ENCODE peak calls at places on chromosome 5, in six cellular contexts. One of them, this sample, is unnamed.
A peak's percentile ranks its signal among the peaks of the same experiment; 100 is the strongest.

GRCh38 chr5:32390819-32391591 is 53.5 kb downstream of the ZFR start:
- DNase-seq in cardiac muscle cell: peak; percentile 95
- DNase-seq in tibial nerve: no peak
- DNase-seq in lower lobe of right lung: no peak
- DNase-seq in endothelial cell of umbilical vein: no peak
- DNase-seq in CD8-positive, alpha-beta T cell: no peak
- DNase-seq in this sample: no peak

GRCh38 chr5:80034962-80035821 is at the start of gene THBS4:
- DNase-seq in cardiac muscle cell: no peak
- DNase-seq in tibial nerve: no peak
- DNase-seq in lower lobe of right lung: no peak
- DNase-seq in endothelial cell of umbilical vein: no peak
- DNase-seq in CD8-positive, alpha-beta T cell: no peak
- DNase-seq in this sample: no peak

GRCh38 chr5:38926121-38926520 is 80.3 kb downstream of the OSMR start:
- DNase-seq in cardiac muscle cell: no peak
- DNase-seq in tibial nerve: no peak
- DNase-seq in lower lobe of right lung: no peak
- DNase-seq in endothelial cell of umbilical vein: peak; percentile 19
- DNase-seq in CD8-positive, alpha-beta T cell: no peak
- DNase-seq in this sample: no peak

GRCh38 chr5:159324986-159325385 is 5.3 kb downstream of the IL12B start:
- DNase-seq in cardiac muscle cell: no peak
- DNase-seq in tibial nerve: no peak
- DNase-seq in lower lobe of right lung: no peak
- DNase-seq in endothelial cell of umbilical vein: no peak
- DNase-seq in CD8-positive, alpha-beta T cell: no peak
- DNase-seq in this sample: no peak

GRCh38 chr5:73797142-73797530 is 171.1 kb downstream of the ARHGEF28 start:
- DNase-seq in cardiac muscle cell: peak; percentile 40
- DNase-seq in tibial nerve: no peak
- DNase-seq in lower lobe of right lung: no peak
- DNase-seq in endothelial cell of umbilical vein: no peak
- DNase-seq in CD8-positive, alpha-beta T cell: no peak
- DNase-seq in this sample: no peak

GRCh38 chr5:17024686-17025180 is 88.6 kb upstream of the MYO10 start:
- DNase-seq in cardiac muscle cell: peak; percentile 29
- DNase-seq in tibial nerve: no peak
- DNase-seq in lower lobe of right lung: no peak
- DNase-seq in endothelial cell of umbilical vein: peak; percentile 24
- DNase-seq in CD8-positive, alpha-beta T cell: no peak
- DNase-seq in this sample: no peak

GRCh38 chr5:9555961-9556360 is 10.1 kb upstream of the SEMA5A start:
- DNase-seq in cardiac muscle cell: no peak
- DNase-seq in tibial nerve: no peak
- DNase-seq in lower lobe of right lung: no peak
- DNase-seq in endothelial cell of umbilical vein: no peak
- DNase-seq in CD8-positive, alpha-beta T cell: no peak
- DNase-seq in this sample: no peak

GRCh38 chr5:134874831-134875655 is 872 bp downstream of the TXNDC15 start:
- DNase-seq in cardiac muscle cell: peak; percentile 85
- DNase-seq in tibial nerve: peak; percentile 58
- DNase-seq in lower lobe of right lung: peak; percentile 61
- DNase-seq in endothelial cell of umbilical vein: peak; percentile 75
- DNase-seq in CD8-positive, alpha-beta T cell: no peak
- DNase-seq in this sample: no peak

GRCh38 chr5:180135128-180135955 is 63.8 kb upstream of the RNF130 start:
- DNase-seq in cardiac muscle cell: peak; percentile 79
- DNase-seq in tibial nerve: no peak
- DNase-seq in lower lobe of right lung: peak; percentile 63
- DNase-seq in endothelial cell of umbilical vein: no peak
- DNase-seq in CD8-positive, alpha-beta T cell: no peak
- DNase-seq in this sample: peak; percentile 72

GRCh38 chr5:142597546-142598337 is 88.1 kb downstream of the FGF1 start:
- DNase-seq in cardiac muscle cell: peak; percentile 70
- DNase-seq in tibial nerve: no peak
- DNase-seq in lower lobe of right lung: no peak
- DNase-seq in endothelial cell of umbilical vein: peak; percentile 81
- DNase-seq in CD8-positive, alpha-beta T cell: no peak
- DNase-seq in this sample: no peak

GRCh38 chr5:17123010-17123409 is 94.4 kb upstream of the BASP1 start:
- DNase-seq in cardiac muscle cell: peak; percentile 41
- DNase-seq in tibial nerve: no peak
- DNase-seq in lower lobe of right lung: no peak
- DNase-seq in endothelial cell of umbilical vein: no peak
- DNase-seq in CD8-positive, alpha-beta T cell: no peak
- DNase-seq in this sample: no peak

GRCh38 chr5:84383816-84384603 is 670 bp downstream of the EDIL3 start:
- DNase-seq in cardiac muscle cell: peak; percentile 74
- DNase-seq in tibial nerve: no peak
- DNase-seq in lower lobe of right lung: peak; percentile 48
- DNase-seq in endothelial cell of umbilical vein: peak; percentile 45
- DNase-seq in CD8-positive, alpha-beta T cell: no peak
- DNase-seq in this sample: no peak

GRCh38 chr5:165616550-165617430 is 2111.4 kb downstream of the MAT2B start:
- DNase-seq in cardiac muscle cell: peak; percentile 35
- DNase-seq in tibial nerve: no peak
- DNase-seq in lower lobe of right lung: no peak
- DNase-seq in endothelial cell of umbilical vein: no peak
- DNase-seq in CD8-positive, alpha-beta T cell: no peak
- DNase-seq in this sample: no peak

GRCh38 chr5:34857161-34857560 is 18.2 kb downstream of the TTC23L start:
- DNase-seq in cardiac muscle cell: no peak
- DNase-seq in tibial nerve: no peak
- DNase-seq in lower lobe of right lung: no peak
- DNase-seq in endothelial cell of umbilical vein: no peak
- DNase-seq in CD8-positive, alpha-beta T cell: no peak
- DNase-seq in this sample: no peak

GRCh38 chr5:112205840-112206239 is 213.2 kb downstream of the EPB41L4A start:
- DNase-seq in cardiac muscle cell: no peak
- DNase-seq in tibial nerve: no peak
- DNase-seq in lower lobe of right lung: no peak
- DNase-seq in endothelial cell of umbilical vein: no peak
- DNase-seq in CD8-positive, alpha-beta T cell: no peak
- DNase-seq in this sample: no peak

GRCh38 chr5:119275146-119275872 is 80.5 kb upstream of the TNFAIP8 start:
- DNase-seq in cardiac muscle cell: no peak
- DNase-seq in tibial nerve: no peak
- DNase-seq in lower lobe of right lung: no peak
- DNase-seq in endothelial cell of umbilical vein: no peak
- DNase-seq in CD8-positive, alpha-beta T cell: no peak
- DNase-seq in this sample: no peak

GRCh38 chr5:60961685-60962084 is 16.7 kb downstream of the NDUFAF2 start:
- DNase-seq in cardiac muscle cell: peak; percentile 68
- DNase-seq in tibial nerve: no peak
- DNase-seq in lower lobe of right lung: no peak
- DNase-seq in endothelial cell of umbilical vein: no peak
- DNase-seq in CD8-positive, alpha-beta T cell: no peak
- DNase-seq in this sample: no peak

GRCh38 chr5:130237721-130238120 is 333.5 kb downstream of the CHSY3 start:
- DNase-seq in cardiac muscle cell: no peak
- DNase-seq in tibial nerve: no peak
- DNase-seq in lower lobe of right lung: no peak
- DNase-seq in endothelial cell of umbilical vein: peak; percentile 87
- DNase-seq in CD8-positive, alpha-beta T cell: no peak
- DNase-seq in this sample: no peak

GRCh38 chr5:1901081-1901480 is 18.4 kb upstream of the IRX4 start:
- DNase-seq in cardiac muscle cell: no peak
- DNase-seq in tibial nerve: no peak
- DNase-seq in lower lobe of right lung: no peak
- DNase-seq in endothelial cell of umbilical vein: no peak
- DNase-seq in CD8-positive, alpha-beta T cell: no peak
- DNase-seq in this sample: no peak

GRCh38 chr5:58849995-58850667 is 267.3 kb downstream of the RAB3C start:
- DNase-seq in cardiac muscle cell: peak; percentile 66
- DNase-seq in tibial nerve: no peak
- DNase-seq in lower lobe of right lung: peak; percentile 66
- DNase-seq in endothelial cell of umbilical vein: peak; percentile 44
- DNase-seq in CD8-positive, alpha-beta T cell: no peak
- DNase-seq in this sample: no peak

GRCh38 chr5:151056367-151057306 is 24.2 kb downstream of the TNIP1 start:
- DNase-seq in cardiac muscle cell: no peak
- DNase-seq in tibial nerve: no peak
- DNase-seq in lower lobe of right lung: no peak
- DNase-seq in endothelial cell of umbilical vein: no peak
- DNase-seq in CD8-positive, alpha-beta T cell: no peak
- DNase-seq in this sample: no peak

GRCh38 chr5:151058301-151058700 is 22.5 kb downstream of the TNIP1 start:
- DNase-seq in cardiac muscle cell: no peak
- DNase-seq in tibial nerve: no peak
- DNase-seq in lower lobe of right lung: no peak
- DNase-seq in endothelial cell of umbilical vein: no peak
- DNase-seq in CD8-positive, alpha-beta T cell: no peak
- DNase-seq in this sample: no peak

GRCh38 chr5:151060742-151061141 is 20.1 kb downstream of the TNIP1 start:
- DNase-seq in cardiac muscle cell: no peak
- DNase-seq in tibial nerve: no peak
- DNase-seq in lower lobe of right lung: no peak
- DNase-seq in endothelial cell of umbilical vein: no peak
- DNase-seq in CD8-positive, alpha-beta T cell: no peak
- DNase-seq in this sample: no peak

GRCh38 chr5:151062405-151063135 is 18.3 kb downstream of the TNIP1 start:
- DNase-seq in cardiac muscle cell: no peak
- DNase-seq in tibial nerve: no peak
- DNase-seq in lower lobe of right lung: no peak
- DNase-seq in endothelial cell of umbilical vein: no peak
- DNase-seq in CD8-positive, alpha-beta T cell: no peak
- DNase-seq in this sample: no peak

DNA sequence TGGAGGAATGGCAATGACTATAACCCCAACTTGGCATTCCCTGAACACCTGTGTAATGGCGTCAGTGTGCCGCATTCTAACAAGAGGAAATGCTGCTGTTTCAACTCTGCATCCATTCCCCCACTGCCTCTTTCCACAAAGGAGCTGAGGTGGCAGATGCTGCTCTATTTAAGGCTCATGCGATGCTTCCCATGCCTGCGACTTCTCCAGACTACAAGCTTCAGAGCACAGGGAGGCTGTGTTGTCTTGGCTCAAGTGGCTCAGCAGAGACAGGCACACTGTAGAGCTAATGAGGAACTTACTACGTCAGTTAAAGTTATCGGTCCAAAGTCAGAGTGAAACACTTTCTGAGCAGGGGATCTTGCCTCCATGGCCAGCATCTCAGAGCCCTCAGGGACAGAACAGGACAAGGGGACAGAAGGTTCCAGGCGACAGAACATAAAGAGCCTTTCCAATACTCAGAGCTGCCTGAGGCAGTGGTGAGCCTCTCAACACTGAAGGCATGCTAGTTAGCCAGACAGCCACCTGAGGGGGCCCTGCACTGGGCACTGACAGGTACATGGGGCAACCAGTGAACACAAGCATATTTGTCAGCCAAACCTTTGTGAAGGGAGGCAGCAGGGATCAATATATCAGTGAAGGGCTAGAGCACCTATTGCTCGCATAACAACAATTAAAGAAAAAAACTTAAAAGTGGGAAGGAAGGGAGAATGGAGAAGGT is 21.8 kb downstream of the TNIP1 start:
- DNase-seq in cardiac muscle cell: no peak
- DNase-seq in tibial nerve: no peak
- DNase-seq in lower lobe of right lung: no peak
- DNase-seq in endothelial cell of umbilical vein: no peak
- DNase-seq in CD8-positive, alpha-beta T cell: no peak
- DNase-seq in this sample: no peak
- H3K36me3 ChIP-seq in cardiac muscle cell: peaks cover 25% of the 10 kb centered on the region
- H3K36me3 ChIP-seq in tibial nerve: peaks cover 3% of the 10 kb centered on the region
- H3K36me3 ChIP-seq in lower lobe of right lung: peaks cover 94% of the 10 kb centered on the region
- H3K36me3 ChIP-seq in endothelial cell of umbilical vein: peaks cover 3% of the 10 kb centered on the region
- H3K36me3 ChIP-seq in CD8-positive, alpha-beta T cell: peaks cover 74% of the 10 kb centered on the region
- H3K36me3 ChIP-seq in this sample: peaks cover 93% of the 10 kb centered on the region

DNA sequence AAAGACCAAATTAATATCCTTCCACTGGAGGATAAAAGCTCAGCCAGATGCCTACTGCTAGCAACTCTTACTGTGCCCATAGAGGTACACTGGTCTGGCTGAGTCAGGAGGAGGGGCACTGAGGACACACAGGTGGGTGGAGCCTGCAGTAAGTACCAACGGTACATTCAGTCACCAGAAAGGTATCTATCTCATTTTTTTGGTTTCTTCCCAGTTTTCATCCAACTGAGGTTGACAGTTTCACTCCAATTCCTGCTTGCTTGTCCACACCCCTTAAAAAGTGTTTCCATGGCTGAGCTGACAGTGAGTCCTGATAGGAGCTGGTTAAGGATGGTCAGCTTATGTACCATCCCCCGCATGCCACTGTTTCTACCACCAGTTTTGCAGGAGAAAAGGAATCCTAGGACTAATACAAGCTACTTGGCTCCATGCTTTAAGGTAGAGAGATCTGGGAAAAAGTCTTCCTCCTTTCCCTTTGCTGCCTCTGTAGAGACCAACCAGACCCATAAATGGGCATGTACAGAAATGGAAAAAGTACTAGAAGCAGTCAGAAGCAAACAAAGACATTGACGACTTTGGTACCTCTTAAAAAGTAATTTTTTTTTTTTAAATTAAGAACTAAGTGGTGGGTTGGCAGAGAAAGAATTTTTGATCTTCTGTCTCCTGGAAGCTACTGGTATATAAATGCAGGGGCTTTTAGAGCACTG is 3.2 kb downstream of the ELL2 start:
- DNase-seq in cardiac muscle cell: peak; percentile 27
- DNase-seq in tibial nerve: no peak
- DNase-seq in lower lobe of right lung: no peak
- DNase-seq in endothelial cell of umbilical vein: no peak
- DNase-seq in CD8-positive, alpha-beta T cell: no peak
- DNase-seq in this sample: no peak
- H3K4me3 ChIP-seq in cardiac muscle cell: peak overlapping the region; percentile 98
- H3K4me3 ChIP-seq in tibial nerve: no peak overlapping the region
- H3K4me3 ChIP-seq in lower lobe of right lung: peak overlapping the region; percentile 82
- H3K4me3 ChIP-seq in endothelial cell of umbilical vein: no peak overlapping the region
- H3K4me3 ChIP-seq in CD8-positive, alpha-beta T cell: no peak overlapping the region
- H3K4me3 ChIP-seq in this sample: peak overlapping the region; percentile 74

GRCh38 chr5:132877938-132878337 is 4.5 kb downstream of the LEAP2 start:
- DNase-seq in cardiac muscle cell: peak; percentile 37
- DNase-seq in tibial nerve: no peak
- DNase-seq in lower lobe of right lung: no peak
- DNase-seq in endothelial cell of umbilical vein: no peak
- DNase-seq in CD8-positive, alpha-beta T cell: no peak
- DNase-seq in this sample: no peak
- H3K36me3 ChIP-seq in cardiac muscle cell: peaks cover 29% of the 10 kb centered on the region
- H3K36me3 ChIP-seq in tibial nerve: peaks cover 2% of the 10 kb centered on the region
- H3K36me3 ChIP-seq in lower lobe of right lung: peaks cover 71% of the 10 kb centered on the region
- H3K36me3 ChIP-seq in endothelial cell of umbilical vein: peaks cover 42% of the 10 kb centered on the region
- H3K36me3 ChIP-seq in CD8-positive, alpha-beta T cell: peaks cover 29% of the 10 kb centered on the region
- H3K36me3 ChIP-seq in this sample: peaks cover 64% of the 10 kb centered on the region

DNA sequence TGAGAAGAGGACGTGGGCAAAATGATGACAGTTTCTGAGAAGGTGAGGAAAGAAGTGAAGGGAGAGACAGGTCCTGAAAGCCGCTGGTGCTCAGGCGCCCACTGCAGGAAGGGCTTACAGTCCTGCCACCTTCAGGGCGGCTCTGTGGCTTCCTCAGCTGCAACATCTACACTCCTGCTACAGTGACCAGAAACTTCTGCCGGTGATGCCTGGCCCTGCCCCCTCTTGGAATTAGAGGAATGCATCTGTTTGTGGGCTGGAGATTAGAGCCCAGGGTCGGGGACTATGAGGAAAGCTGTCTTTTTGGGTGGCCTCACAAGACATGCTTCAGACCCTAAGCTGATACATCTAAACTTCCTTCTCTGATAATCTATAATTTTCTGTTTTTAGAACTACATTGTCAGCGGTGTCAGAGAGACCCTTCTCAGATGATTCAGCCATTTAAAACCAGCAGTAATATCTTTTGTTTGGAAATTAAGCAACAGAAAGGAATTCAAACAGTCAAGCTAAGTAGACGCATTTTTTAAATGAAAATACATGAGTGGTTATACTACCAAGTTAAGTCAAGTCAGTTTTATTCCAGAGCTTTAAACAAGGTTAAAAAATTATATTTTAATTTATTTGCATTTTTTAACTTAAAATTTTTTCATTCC is 30.4 kb downstream of the PRDM6 start:
- DNase-seq in cardiac muscle cell: peak; percentile 84
- DNase-seq in tibial nerve: no peak
- DNase-seq in lower lobe of right lung: peak; percentile 49
- DNase-seq in endothelial cell of umbilical vein: no peak
- DNase-seq in CD8-positive, alpha-beta T cell: no peak
- DNase-seq in this sample: no peak
- H3K4me3 ChIP-seq in cardiac muscle cell: no peak overlapping the region
- H3K4me3 ChIP-seq in tibial nerve: no peak overlapping the region
- H3K4me3 ChIP-seq in lower lobe of right lung: no peak overlapping the region
- H3K4me3 ChIP-seq in endothelial cell of umbilical vein: no peak overlapping the region
- H3K4me3 ChIP-seq in CD8-positive, alpha-beta T cell: no peak overlapping the region
- H3K4me3 ChIP-seq in this sample: no peak overlapping the region

This sample was measured in suprapubic skin.